ENCODE peak calls at places on chromosome 18, in six cellular contexts. W is endothelial cell, A is body of pancreas, G is fibroblast of the aortic adventitia, K is activated B cell treated with CpG ODN at 0.5 μM for 24 hours, M is foreskin keratinocyte. X is an unnamed sample.
A peak's percentile ranks its signal among the peaks of the same experiment; 100 is the strongest.

GRCh38 chr18:28086530-28087172 is 90.3 kb downstream of the CDH2 start:
- DNase-seq in W (no peak), A (no peak), G (peak; percentile 88), K (no peak), M (no peak), X (no peak)

GRCh38 chr18:24734058-24734457 is 273.6 kb downstream of the HRH4 start:
- DNase-seq in W (peak; percentile 31), A (peak; percentile 16), G (peak; percentile 2), K (no peak), M (no peak), X (no peak)

GRCh38 chr18:48330016-48330991 is 78.9 kb downstream of the ZBTB7C start:
- DNase-seq in W (no peak), A (no peak), G (peak; percentile 73), K (no peak), M (peak; percentile 90), X (no peak)

GRCh38 chr18:7750966-7751365 is 183.8 kb downstream of the PTPRM start:
- DNase-seq in W (no peak), A (no peak), G (no peak), K (no peak), M (no peak), X (no peak)

GRCh38 chr18:64992654-64993053 is 758.2 kb upstream of the CDH7 start:
- DNase-seq in W (no peak), A (no peak), G (no peak), K (no peak), M (no peak), X (no peak)

GRCh38 chr18:60965856-60966255 is 367.4 kb upstream of the CDH20 start:
- DNase-seq in W (no peak), A (no peak), G (no peak), K (no peak), M (no peak), X (no peak)

GRCh38 chr18:44887227-44887631 is 206.5 kb downstream of the SETBP1 start:
- DNase-seq in W (no peak), A (peak; percentile 77), G (peak; percentile 61), K (peak; percentile 23), M (peak; percentile 98), X (no peak)

GRCh38 chr18:56204052-56204451 is 434.3 kb downstream of the TXNL1 start:
- DNase-seq in W (no peak), A (no peak), G (no peak), K (no peak), M (no peak), X (no peak)

GRCh38 chr18:58009166-58009565 is 34.9 kb upstream of the NEDD4L start:
- DNase-seq in W (no peak), A (no peak), G (peak; percentile 69), K (no peak), M (no peak), X (no peak)

GRCh38 chr18:24398515-24398914 is 891 bp upstream of the OSBPL1A start:
- DNase-seq in W (peak; percentile 9), A (no peak), G (peak; percentile 40), K (no peak), M (peak; percentile 63), X (no peak)

GRCh38 chr18:1541478-1541877 is 636.8 kb downstream of the ADCYAP1 start:
- DNase-seq in W (no peak), A (no peak), G (no peak), K (no peak), M (no peak), X (no peak)

GRCh38 chr18:49048361-49048760 is 97.6 kb upstream of the SMAD7 start:
- DNase-seq in W (no peak), A (no peak), G (peak; percentile 79), K (no peak), M (peak; percentile 11), X (no peak)

GRCh38 chr18:9766076-9766481 is 58.0 kb downstream of the RAB31 start:
- DNase-seq in W (no peak), A (no peak), G (no peak), K (no peak), M (no peak), X (no peak)

GRCh38 chr18:43159091-43159490 is 43.6 kb upstream of the RIT2 start:
- DNase-seq in W (no peak), A (peak; percentile 8), G (peak; percentile 87), K (no peak), M (no peak), X (no peak)

GRCh38 chr18:62131305-62131909 is 55.4 kb downstream of the PIGN start:
- DNase-seq in W (peak; percentile 67), A (peak; percentile 57), G (peak; percentile 82), K (no peak), M (peak; percentile 10), X (peak; percentile 51)

GRCh38 chr18:58013241-58014211 is 30.5 kb upstream of the NEDD4L start:
- DNase-seq in W (no peak), A (no peak), G (no peak), K (no peak), M (peak; percentile 67), X (no peak)

GRCh38 chr18:23718243-23718720 is 29.0 kb downstream of the LAMA3 start:
- DNase-seq in W (no peak), A (no peak), G (peak; percentile 54), K (no peak), M (peak; percentile 34), X (no peak)

GRCh38 chr18:60950634-60951033 is 382.6 kb upstream of the CDH20 start:
- DNase-seq in W (no peak), A (no peak), G (no peak), K (no peak), M (no peak), X (no peak)

GRCh38 chr18:13308369-13308768 is 89.8 kb downstream of the LDLRAD4 start:
- DNase-seq in W (no peak), A (no peak), G (no peak), K (no peak), M (no peak), X (no peak)

GRCh38 chr18:62832282-62832681 is 116.9 kb downstream of the PHLPP1 start:
- DNase-seq in W (no peak), A (no peak), G (no peak), K (no peak), M (no peak), X (no peak)

GRCh38 chr18:44031063-44031462 is 649.6 kb upstream of the SETBP1 start:
- DNase-seq in W (no peak), A (no peak), G (no peak), K (no peak), M (no peak), X (no peak)

GRCh38 chr18:9017170-9017899 is 85.2 kb upstream of the NDUFV2 start:
- DNase-seq in W (no peak), A (peak; percentile 44), G (peak; percentile 92), K (peak; percentile 50), M (peak; percentile 76), X (no peak)

GRCh38 chr18:70422061-70422965 is 133.5 kb downstream of the SOCS6 start:
- DNase-seq in W (no peak), A (peak; percentile 67), G (peak; percentile 98), K (no peak), M (peak; percentile 70), X (no peak)

GRCh38 chr18:13482641-13482945 is 243.8 kb downstream of the FAM210A start:
- DNase-seq in W (no peak), A (no peak), G (no peak), K (no peak), M (no peak), X (no peak)

GRCh38 chr18:24456549-24456948 is 3.9 kb upstream of the HRH4 start:
- DNase-seq in W (no peak), A (no peak), G (no peak), K (no peak), M (no peak), X (no peak)

DNA sequence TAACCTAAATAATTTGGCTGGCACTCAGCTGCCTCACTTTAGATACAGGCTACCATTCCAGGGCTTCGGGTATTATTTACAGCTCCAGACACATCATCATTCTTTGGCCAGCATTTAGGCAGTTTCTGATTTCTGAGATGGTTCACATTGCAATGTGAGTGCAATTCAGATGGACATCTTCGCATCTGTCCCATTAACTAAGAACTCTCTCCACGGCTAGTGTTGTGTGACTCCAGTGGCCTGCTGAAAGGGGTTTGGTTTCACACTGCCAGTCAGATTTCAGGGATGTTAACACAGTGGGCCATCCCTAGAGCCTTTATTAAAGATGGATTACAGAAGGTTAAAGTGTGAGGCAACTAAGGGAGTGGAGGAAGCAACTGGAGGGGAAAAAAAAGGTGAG is 16.3 kb downstream of the MYO5B start:
- DNase-seq in W (no peak), A (no peak), G (no peak), K (no peak), M (no peak), X (no peak)
- TF ChIP-seq CTCF in W (no peak), A (no peak), G (no peak), K (no peak), M (no peak), X (no peak)

GRCh38 chr18:46858290-46858689 is 59.0 kb downstream of the PIAS2 start:
- DNase-seq in W (no peak), A (no peak), G (no peak), K (no peak), M (no peak), X (no peak)

GRCh38 chr18:46859855-46860254 is 57.5 kb downstream of the PIAS2 start:
- DNase-seq in W (no peak), A (no peak), G (no peak), K (no peak), M (no peak), X (no peak)

DNA sequence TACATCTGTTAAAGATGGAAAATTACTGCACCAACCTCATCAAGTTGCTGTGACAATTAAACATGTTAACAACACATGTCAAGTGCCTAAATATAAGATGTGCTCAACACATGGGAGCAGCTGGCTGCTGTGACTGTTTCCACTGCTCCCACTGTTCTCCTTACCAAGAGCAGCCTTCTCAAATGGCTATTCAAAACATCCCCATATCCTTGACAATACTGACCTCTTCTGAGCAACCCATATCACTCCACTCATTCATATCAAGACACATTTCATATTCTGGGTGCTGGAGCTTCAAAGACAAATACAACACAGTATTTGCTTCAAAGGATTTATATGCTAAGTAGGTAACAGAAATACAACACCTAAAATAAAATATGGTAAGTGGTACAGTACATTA is 60.3 kb downstream of the PIAS2 start:
- DNase-seq in W (no peak), A (no peak), G (peak; percentile 5), K (no peak), M (no peak), X (no peak)
- TF ChIP-seq CTCF in W (no peak), A (no peak), G (no peak), K (no peak), M (peak; percentile 17), X (no peak)

GRCh38 chr18:54558609-54559585 is 32.1 kb upstream of the DYNAP start:
- DNase-seq in W (peak; percentile 12), A (no peak), G (peak; percentile 26), K (no peak), M (no peak), X (no peak)
- TF ChIP-seq CTCF in W (peak; percentile 67), A (peak; percentile 89), G (peak; percentile 74), K (no peak), M (peak; percentile 70), X (peak; percentile 59)

GRCh38 chr18:36735130-36735529 is 93.7 kb downstream of the TPGS2 start:
- DNase-seq in W (no peak), A (no peak), G (no peak), K (no peak), M (no peak), X (no peak)

GRCh38 chr18:36732264-36732663 is 96.5 kb downstream of the TPGS2 start:
- DNase-seq in W (no peak), A (no peak), G (no peak), K (no peak), M (no peak), X (no peak)

GRCh38 chr18:36734589-36734988 is 94.2 kb downstream of the TPGS2 start:
- DNase-seq in W (no peak), A (no peak), G (no peak), K (no peak), M (no peak), X (no peak)

GRCh38 chr18:36736094-36736493 is 92.7 kb downstream of the TPGS2 start:
- DNase-seq in W (no peak), A (no peak), G (no peak), K (no peak), M (no peak), X (no peak)

GRCh38 chr18:36733150-36733549 is 95.7 kb downstream of the TPGS2 start:
- DNase-seq in W (no peak), A (no peak), G (no peak), K (no peak), M (no peak), X (no peak)
- TF ChIP-seq CTCF in W (no peak), A (no peak), G (peak; percentile 15), K (no peak), M (no peak), X (no peak)